ENCODE peak calls at places on chromosomes 4 and X, in nine cellular contexts. One of them, this sample, is unnamed.

GRCh38 chr4:1711055-1711905 is 839 bp downstream of the SLBP start:
- DNase-seq in sigmoid colon: peak
- DNase-seq in HCT116: no peak
- DNase-seq in GM12891: no peak
- DNase-seq in stomach: peak
- DNase-seq in prostate gland: peak
- DNase-seq in suprapubic skin: no peak
- DNase-seq in spleen: no peak
- DNase-seq in transverse colon: peak
- DNase-seq in this sample: no peak

GRCh38 chr4:153115322-153116100 is 88.7 kb upstream of the TRIM2 start:
- DNase-seq in sigmoid colon: no peak
- DNase-seq in HCT116: peak
- DNase-seq in GM12891: no peak
- DNase-seq in stomach: peak
- DNase-seq in prostate gland: peak
- DNase-seq in suprapubic skin: no peak
- DNase-seq in spleen: no peak
- DNase-seq in transverse colon: peak
- DNase-seq in this sample: no peak

GRCh38 chrX:39648548-39649254 is 449.1 kb downstream of the BCOR start:
- DNase-seq in sigmoid colon: no peak
- DNase-seq in HCT116: no peak
- DNase-seq in GM12891: no peak
- DNase-seq in stomach: no peak
- DNase-seq in prostate gland: no peak
- DNase-seq in suprapubic skin: no peak
- DNase-seq in spleen: no peak
- DNase-seq in transverse colon: no peak
- DNase-seq in this sample: no peak

GRCh38 chr4:20311863-20312262 is 60.2 kb downstream of the SLIT2 start:
- DNase-seq in sigmoid colon: no peak
- DNase-seq in HCT116: no peak
- DNase-seq in GM12891: no peak
- DNase-seq in stomach: no peak
- DNase-seq in prostate gland: no peak
- DNase-seq in suprapubic skin: no peak
- DNase-seq in spleen: no peak
- DNase-seq in transverse colon: no peak
- DNase-seq in this sample: no peak

GRCh38 chrX:153603131-153603656 is 4.3 kb upstream of the CCNQ start:
- DNase-seq in sigmoid colon: no peak
- DNase-seq in HCT116: no peak
- DNase-seq in GM12891: no peak
- DNase-seq in stomach: no peak
- DNase-seq in prostate gland: no peak
- DNase-seq in suprapubic skin: no peak
- DNase-seq in spleen: peak
- DNase-seq in transverse colon: no peak
- DNase-seq in this sample: no peak

GRCh38 chrX:111597967-111598366 is 83.0 kb upstream of the ALG13 start:
- DNase-seq in sigmoid colon: no peak
- DNase-seq in HCT116: no peak
- DNase-seq in GM12891: no peak
- DNase-seq in stomach: no peak
- DNase-seq in prostate gland: no peak
- DNase-seq in suprapubic skin: no peak
- DNase-seq in spleen: no peak
- DNase-seq in transverse colon: no peak
- DNase-seq in this sample: no peak

GRCh38 chrX:101483705-101484104 is 1.6 kb upstream of the ARMCX4 start:
- DNase-seq in sigmoid colon: no peak
- DNase-seq in HCT116: no peak
- DNase-seq in GM12891: no peak
- DNase-seq in stomach: no peak
- DNase-seq in prostate gland: no peak
- DNase-seq in suprapubic skin: no peak
- DNase-seq in spleen: no peak
- DNase-seq in transverse colon: no peak
- DNase-seq in this sample: no peak

GRCh38 chrX:29662759-29663503 is 552.4 kb upstream of the MAGEB2 start:
- DNase-seq in sigmoid colon: no peak
- DNase-seq in HCT116: no peak
- DNase-seq in GM12891: no peak
- DNase-seq in stomach: no peak
- DNase-seq in prostate gland: no peak
- DNase-seq in suprapubic skin: no peak
- DNase-seq in spleen: no peak
- DNase-seq in transverse colon: no peak
- DNase-seq in this sample: no peak

GRCh38 chrX:69807400-69807799 is 191.5 kb downstream of the EDA start:
- DNase-seq in sigmoid colon: no peak
- DNase-seq in HCT116: no peak
- DNase-seq in GM12891: no peak
- DNase-seq in stomach: no peak
- DNase-seq in prostate gland: no peak
- DNase-seq in suprapubic skin: no peak
- DNase-seq in spleen: no peak
- DNase-seq in transverse colon: no peak
- DNase-seq in this sample: no peak

GRCh38 chrX:46737462-46737861 is 21.5 kb downstream of the SLC9A7 start:
- DNase-seq in sigmoid colon: no peak
- DNase-seq in HCT116: no peak
- DNase-seq in GM12891: no peak
- DNase-seq in stomach: no peak
- DNase-seq in prostate gland: no peak
- DNase-seq in suprapubic skin: no peak
- DNase-seq in spleen: no peak
- DNase-seq in transverse colon: no peak
- DNase-seq in this sample: no peak

GRCh38 chr4:97074531-97074930 is 1068.7 kb downstream of the STPG2 start:
- DNase-seq in sigmoid colon: no peak
- DNase-seq in HCT116: no peak
- DNase-seq in GM12891: no peak
- DNase-seq in stomach: no peak
- DNase-seq in prostate gland: no peak
- DNase-seq in suprapubic skin: no peak
- DNase-seq in spleen: no peak
- DNase-seq in transverse colon: no peak
- DNase-seq in this sample: no peak

GRCh38 chrX:29299689-29300088 is 712.4 kb downstream of the IL1RAPL1 start:
- DNase-seq in sigmoid colon: no peak
- DNase-seq in HCT116: peak
- DNase-seq in GM12891: no peak
- DNase-seq in stomach: no peak
- DNase-seq in prostate gland: no peak
- DNase-seq in suprapubic skin: no peak
- DNase-seq in spleen: no peak
- DNase-seq in transverse colon: no peak
- DNase-seq in this sample: no peak

GRCh38 chr4:151569650-151570049 is 160.7 kb downstream of the FHIP1A start:
- DNase-seq in sigmoid colon: no peak
- DNase-seq in HCT116: no peak
- DNase-seq in GM12891: no peak
- DNase-seq in stomach: no peak
- DNase-seq in prostate gland: no peak
- DNase-seq in suprapubic skin: no peak
- DNase-seq in spleen: no peak
- DNase-seq in transverse colon: no peak
- DNase-seq in this sample: no peak

DNA sequence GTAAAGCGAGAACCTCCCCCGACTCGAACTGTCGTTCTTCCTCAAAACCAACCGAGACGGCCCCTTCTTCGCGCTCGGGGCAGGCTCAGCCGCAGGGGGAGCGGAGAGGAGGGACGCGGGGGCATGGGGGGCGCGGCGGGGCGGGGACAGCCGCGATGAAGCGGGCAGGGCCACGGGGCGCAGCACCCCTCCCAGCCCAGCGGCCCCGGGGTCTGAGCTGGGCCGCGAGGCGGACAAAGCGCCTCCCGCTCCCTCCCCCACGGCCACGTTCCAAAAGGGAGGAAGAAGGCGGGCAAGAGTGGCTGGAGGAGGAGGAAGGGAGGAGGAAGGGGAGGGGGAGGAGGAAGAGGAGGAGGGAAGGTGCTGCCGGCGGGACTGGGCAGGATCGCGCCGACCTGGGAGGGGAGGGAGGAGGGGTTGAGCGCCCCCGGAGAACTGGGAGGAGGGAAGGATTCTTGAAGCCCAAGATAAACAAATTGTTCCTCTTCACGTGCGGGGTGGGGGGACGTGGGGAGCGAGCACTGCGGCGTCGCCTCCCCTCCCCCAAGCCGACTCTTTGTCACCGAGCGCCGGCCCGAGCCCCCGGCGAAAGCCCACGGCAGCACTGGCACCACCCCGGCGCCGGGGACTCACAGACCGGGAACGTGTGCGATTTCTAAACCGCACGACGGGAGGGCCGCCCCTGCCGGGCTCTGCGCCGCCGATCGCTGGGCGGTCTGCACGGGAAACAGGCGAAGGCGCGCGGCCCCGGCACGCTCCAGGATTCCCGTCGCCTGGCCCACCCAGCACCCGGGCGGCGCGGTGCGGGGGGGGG is 2.9 kb downstream of the MAML3 start:
- DNase-seq in sigmoid colon: peak
- DNase-seq in HCT116: peak
- DNase-seq in GM12891: peak
- DNase-seq in stomach: peak
- DNase-seq in prostate gland: peak
- DNase-seq in suprapubic skin: peak
- DNase-seq in spleen: peak
- DNase-seq in transverse colon: peak
- DNase-seq in this sample: peak
- TF ChIP-seq POLR2A in sigmoid colon: no peak
- TF ChIP-seq POLR2A in HCT116: no peak
- TF ChIP-seq POLR2A in GM12891: no peak
- TF ChIP-seq POLR2A in stomach: no peak
- TF ChIP-seq POLR2A in prostate gland: peak
- TF ChIP-seq POLR2A in suprapubic skin: no peak
- TF ChIP-seq POLR2A in spleen: peak
- TF ChIP-seq POLR2A in transverse colon: peak
- TF ChIP-seq POLR2A in this sample: no peak

DNA sequence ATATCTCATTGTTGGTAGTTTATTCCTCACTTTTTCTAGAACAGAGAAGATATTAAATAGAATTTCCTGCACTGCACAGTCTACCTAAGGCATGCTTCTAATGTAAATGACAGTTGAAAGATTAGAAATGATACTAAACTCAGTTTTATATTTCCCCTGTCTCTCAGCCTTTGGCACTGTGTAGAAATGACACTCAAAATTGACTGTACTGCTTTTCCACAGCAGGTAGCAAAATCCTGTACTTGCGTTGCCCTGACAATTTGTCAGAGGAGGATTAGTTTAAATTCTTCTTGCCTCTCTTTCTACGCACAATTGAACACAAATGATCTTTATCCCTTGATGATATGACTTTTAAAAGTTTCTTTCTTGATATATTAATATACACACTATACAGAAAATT is 347.6 kb downstream of the SPOCK3 start:
- DNase-seq in sigmoid colon: no peak
- DNase-seq in HCT116: no peak
- DNase-seq in GM12891: no peak
- DNase-seq in stomach: no peak
- DNase-seq in prostate gland: no peak
- DNase-seq in suprapubic skin: no peak
- DNase-seq in spleen: no peak
- DNase-seq in transverse colon: no peak
- DNase-seq in this sample: no peak
- TF ChIP-seq POLR2AphosphoS5 in sigmoid colon: no peak
- TF ChIP-seq POLR2AphosphoS5 in HCT116: no peak
- TF ChIP-seq POLR2AphosphoS5 in GM12891: no peak
- TF ChIP-seq POLR2AphosphoS5 in stomach: no peak
- TF ChIP-seq POLR2AphosphoS5 in prostate gland: no peak
- TF ChIP-seq POLR2AphosphoS5 in suprapubic skin: no peak
- TF ChIP-seq POLR2AphosphoS5 in spleen: no peak
- TF ChIP-seq POLR2AphosphoS5 in transverse colon: no peak
- TF ChIP-seq POLR2AphosphoS5 in this sample: no peak

GRCh38 chrX:1423215-1423614 is 29.5 kb downstream of the ASMTL start:
- DNase-seq in sigmoid colon: peak
- DNase-seq in HCT116: no peak
- DNase-seq in GM12891: no peak
- DNase-seq in stomach: no peak
- DNase-seq in prostate gland: no peak
- DNase-seq in suprapubic skin: peak
- DNase-seq in spleen: peak
- DNase-seq in transverse colon: no peak
- DNase-seq in this sample: no peak

GRCh38 chrX:1422135-1422465 is 30.2 kb upstream of the SLC25A6 start:
- DNase-seq in sigmoid colon: peak
- DNase-seq in HCT116: no peak
- DNase-seq in GM12891: no peak
- DNase-seq in stomach: no peak
- DNase-seq in prostate gland: no peak
- DNase-seq in suprapubic skin: no peak
- DNase-seq in spleen: peak
- DNase-seq in transverse colon: no peak
- DNase-seq in this sample: no peak

GRCh38 chrX:1425381-1425780 is 27.3 kb downstream of the ASMTL start:
- DNase-seq in sigmoid colon: peak
- DNase-seq in HCT116: no peak
- DNase-seq in GM12891: no peak
- DNase-seq in stomach: no peak
- DNase-seq in prostate gland: no peak
- DNase-seq in suprapubic skin: peak
- DNase-seq in spleen: peak
- DNase-seq in transverse colon: no peak
- DNase-seq in this sample: no peak

GRCh38 chrX:1421433-1422134 is 29.7 kb upstream of the SLC25A6 start:
- DNase-seq in sigmoid colon: peak
- DNase-seq in HCT116: no peak
- DNase-seq in GM12891: no peak
- DNase-seq in stomach: no peak
- DNase-seq in prostate gland: no peak
- DNase-seq in suprapubic skin: peak
- DNase-seq in spleen: peak
- DNase-seq in transverse colon: no peak
- DNase-seq in this sample: no peak

GRCh38 chrX:1424452-1424851 is 28.3 kb downstream of the ASMTL start:
- DNase-seq in sigmoid colon: peak
- DNase-seq in HCT116: no peak
- DNase-seq in GM12891: no peak
- DNase-seq in stomach: no peak
- DNase-seq in prostate gland: no peak
- DNase-seq in suprapubic skin: no peak
- DNase-seq in spleen: peak
- DNase-seq in transverse colon: no peak
- DNase-seq in this sample: no peak
- TF ChIP-seq POLR2A in sigmoid colon: no peak
- TF ChIP-seq POLR2A in HCT116: no peak
- TF ChIP-seq POLR2A in GM12891: no peak
- TF ChIP-seq POLR2A in stomach: no peak
- TF ChIP-seq POLR2A in prostate gland: no peak
- TF ChIP-seq POLR2A in suprapubic skin: no peak
- TF ChIP-seq POLR2A in spleen: no peak
- TF ChIP-seq POLR2A in transverse colon: no peak
- TF ChIP-seq POLR2A in this sample: no peak

GRCh38 chr4:183632689-183633088 is 26.3 kb downstream of the RWDD4 start:
- DNase-seq in sigmoid colon: no peak
- DNase-seq in HCT116: no peak
- DNase-seq in GM12891: no peak
- DNase-seq in stomach: no peak
- DNase-seq in prostate gland: no peak
- DNase-seq in suprapubic skin: no peak
- DNase-seq in spleen: no peak
- DNase-seq in transverse colon: no peak
- DNase-seq in this sample: no peak
- TF ChIP-seq POLR2AphosphoS5 in sigmoid colon: no peak
- TF ChIP-seq POLR2AphosphoS5 in HCT116: no peak
- TF ChIP-seq POLR2AphosphoS5 in GM12891: no peak
- TF ChIP-seq POLR2AphosphoS5 in stomach: no peak
- TF ChIP-seq POLR2AphosphoS5 in prostate gland: no peak
- TF ChIP-seq POLR2AphosphoS5 in suprapubic skin: no peak
- TF ChIP-seq POLR2AphosphoS5 in spleen: no peak
- TF ChIP-seq POLR2AphosphoS5 in transverse colon: no peak
- TF ChIP-seq POLR2AphosphoS5 in this sample: no peak

GRCh38 chr4:10085828-10086505 is 30.6 kb downstream of the WDR1 start:
- DNase-seq in sigmoid colon: peak
- DNase-seq in HCT116: no peak
- DNase-seq in GM12891: no peak
- DNase-seq in stomach: no peak
- DNase-seq in prostate gland: no peak
- DNase-seq in suprapubic skin: peak
- DNase-seq in spleen: peak
- DNase-seq in transverse colon: peak
- DNase-seq in this sample: no peak
- TF ChIP-seq POLR2A in sigmoid colon: no peak
- TF ChIP-seq POLR2A in HCT116: no peak
- TF ChIP-seq POLR2A in GM12891: no peak
- TF ChIP-seq POLR2A in stomach: no peak
- TF ChIP-seq POLR2A in prostate gland: no peak
- TF ChIP-seq POLR2A in suprapubic skin: no peak
- TF ChIP-seq POLR2A in spleen: no peak
- TF ChIP-seq POLR2A in transverse colon: no peak
- TF ChIP-seq POLR2A in this sample: no peak